ENCODE peak calls at places on chromosomes 2 and 18, in eight cellular contexts. B, A, R, H, K, E, J and F are unnamed samples.

GRCh38 chr18:12327510-12328178 is 19.6 kb downstream of the TUBB6 start:
- DNase-seq in B (peak; percentile 90), H (peak; percentile 92), J (peak; percentile 39), R (peak; percentile 89), A (peak; percentile 67), E (peak; percentile 66), K (peak; percentile 73), F (peak; percentile 65)

GRCh38 chr2:22912398-22912797 is 472.6 kb upstream of the KLHL29 start:
- DNase-seq in B (no peak), A (no peak), K (no peak), R (no peak), E (no peak), H (no peak), J (no peak), F (no peak)

GRCh38 chr2:135960598-135961551 is 24.6 kb downstream of the DARS1 start:
- DNase-seq in J (no peak), B (no peak), K (no peak), A (peak; percentile 14), E (peak; percentile 33), R (no peak), H (peak; percentile 23), F (no peak)

GRCh38 chr2:230758566-230759480 is 46.2 kb downstream of the CAB39 start:
- DNase-seq in R (no peak), E (no peak), J (no peak), A (no peak), B (no peak), H (peak; percentile 77), K (no peak), F (no peak)

GRCh38 chr18:49842656-49843055 is 29.3 kb upstream of the ACAA2 start:
- DNase-seq in A (no peak), R (no peak), H (no peak), J (no peak), K (no peak), E (no peak), B (no peak), F (no peak)

GRCh38 chr2:239821694-239822075 is 203.5 kb downstream of the NDUFA10 start:
- DNase-seq in A (no peak), R (no peak), E (no peak), H (no peak), J (no peak), K (no peak), B (no peak), F (no peak)

GRCh38 chr2:88919087-88919738 is 227.7 kb downstream of the RPIA start:
- DNase-seq in H (peak; percentile 57), E (peak; percentile 19), J (peak; percentile 11), R (peak; percentile 13), B (no peak), K (no peak), A (no peak), F (no peak)

GRCh38 chr18:44870631-44871502 is 190.2 kb downstream of the SETBP1 start:
- DNase-seq in A (no peak), K (no peak), H (no peak), B (no peak), E (no peak), R (no peak), J (no peak), F (no peak)

GRCh38 chr2:39435974-39436591 is 1.0 kb downstream of the MAP4K3 start:
- DNase-seq in E (peak; percentile 23), J (no peak), K (no peak), H (peak; percentile 61), R (no peak), B (no peak), A (no peak), F (no peak)

GRCh38 chr2:159208449-159208848 is 78.1 kb downstream of the WDSUB1 start:
- DNase-seq in A (no peak), K (no peak), E (no peak), H (no peak), B (no peak), J (no peak), R (no peak), F (peak; percentile 12)